ENCODE peak calls at places on chromosomes 4 and X, in four cellular contexts. Y, W, O and M are unnamed samples.

GRCh38 chr4:145843148-145843547 is 95.5 kb downstream of the ZNF827 start:
- DNase-seq in W (no peak), O (no peak), Y (no peak), M (no peak)

GRCh38 chr4:31041385-31041784 is 321.2 kb downstream of the PCDH7 start:
- DNase-seq in W (no peak), O (no peak), Y (no peak), M (no peak)

GRCh38 chr4:68410149-68410548 is 37.1 kb upstream of the TMPRSS11E start:
- DNase-seq in Y (no peak), O (no peak), W (no peak), M (no peak)

GRCh38 chr4:123743821-123744220 is 347.2 kb downstream of the SPRY1 start:
- DNase-seq in O (no peak), W (no peak), Y (no peak), M (peak; percentile 31)

GRCh38 chrX:125998432-125998831 is 167.7 kb downstream of the DCAF12L2 start:
- DNase-seq in O (peak; percentile 16), Y (peak; percentile 2), W (no peak), M (no peak)

GRCh38 chrX:123493857-123494256 is 239.0 kb downstream of the THOC2 start:
- DNase-seq in O (no peak), Y (no peak), W (no peak), M (no peak)

GRCh38 chr4:156892695-156893211 is 78.8 kb downstream of the PDGFC start:
- DNase-seq in O (peak; percentile 19), Y (no peak), W (no peak), M (no peak)

GRCh38 chrX:109818921-109819320 is 85.9 kb upstream of the ACSL4 start:
- DNase-seq in Y (no peak), O (no peak), W (no peak), M (no peak)

GRCh38 chr4:131063878-131064277 is 1967.9 kb downstream of the C4orf33 start:
- DNase-seq in O (no peak), Y (no peak), W (no peak), M (no peak)

GRCh38 chrX:4240541-4241194 is 527.2 kb upstream of the PRKX start:
- DNase-seq in O (no peak), Y (peak; percentile 3), W (no peak), M (no peak)

GRCh38 chr4:146095091-146095690 is 80.3 kb upstream of the LSM6 start:
- DNase-seq in O (peak; percentile 69), W (no peak), Y (peak; percentile 46), M (no peak)

GRCh38 chr4:170580651-170581050 is 490.9 kb upstream of the AADAT start:
- DNase-seq in Y (no peak), W (no peak), O (no peak), M (no peak)

GRCh38 chrX:20514358-20514757 is 247.6 kb upstream of the RPS6KA3 start:
- DNase-seq in Y (peak; percentile 60), W (no peak), O (no peak), M (no peak)

GRCh38 chrX:48496660-48497059 is 12.1 kb upstream of the PORCN start:
- DNase-seq in O (no peak), Y (no peak), W (no peak), M (peak; percentile 15)

GRCh38 chr4:62544428-62544827 is 1344.3 kb downstream of the ADGRL3 start:
- DNase-seq in O (no peak), W (no peak), Y (no peak), M (no peak)

DNA sequence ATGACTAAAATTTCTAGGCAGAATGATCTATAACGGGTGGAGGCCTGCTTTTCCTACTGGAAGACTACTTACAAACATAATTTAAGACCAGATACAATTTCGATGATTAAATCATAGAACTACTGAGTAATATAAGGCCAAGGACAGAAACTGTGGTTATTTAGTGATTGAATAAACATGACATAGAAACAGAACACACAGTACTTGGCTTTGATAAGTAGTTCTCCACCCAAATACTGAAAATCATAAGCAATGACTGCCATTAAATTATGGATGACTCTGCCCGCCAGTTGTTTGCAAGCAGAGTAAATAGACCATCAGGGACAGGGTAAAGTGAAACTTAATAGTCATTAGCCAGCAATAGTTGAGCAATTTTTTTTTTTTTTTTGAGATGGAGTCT is 17.2 kb upstream of the SMIM14 start:
- DNase-seq in O (no peak), W (no peak), Y (peak; percentile 11), M (peak; percentile 64)
- H3K27ac ChIP-seq in O (no peak overlapping the region), W (no peak overlapping the region), Y (no peak overlapping the region), M (peak overlapping the region; percentile 61)

DNA sequence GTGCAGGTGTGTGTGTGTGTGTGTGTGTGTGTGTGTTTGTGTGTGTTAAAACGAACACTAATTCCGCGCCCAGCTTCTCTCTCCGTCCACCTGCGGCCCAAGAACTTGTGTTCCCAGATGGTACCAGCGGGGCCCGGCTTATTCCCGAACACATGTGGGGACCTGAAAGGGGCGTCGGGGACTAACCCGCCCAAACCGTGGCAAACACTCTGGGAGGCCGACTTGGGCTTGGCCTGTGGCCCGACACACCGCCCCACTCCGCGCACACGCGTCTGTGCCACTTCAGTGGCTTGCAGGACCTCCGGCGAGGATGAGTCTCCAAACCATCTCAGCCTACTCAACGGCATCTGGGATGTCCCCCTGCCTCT is 870 bp upstream of the HHIP start:
- DNase-seq in W (no peak), O (no peak), Y (no peak), M (no peak)
- H3K4me3 ChIP-seq in W (no peak overlapping the region), O (peak overlapping the region; percentile 52), Y (peak overlapping the region; percentile 56), M (no peak overlapping the region)

DNA sequence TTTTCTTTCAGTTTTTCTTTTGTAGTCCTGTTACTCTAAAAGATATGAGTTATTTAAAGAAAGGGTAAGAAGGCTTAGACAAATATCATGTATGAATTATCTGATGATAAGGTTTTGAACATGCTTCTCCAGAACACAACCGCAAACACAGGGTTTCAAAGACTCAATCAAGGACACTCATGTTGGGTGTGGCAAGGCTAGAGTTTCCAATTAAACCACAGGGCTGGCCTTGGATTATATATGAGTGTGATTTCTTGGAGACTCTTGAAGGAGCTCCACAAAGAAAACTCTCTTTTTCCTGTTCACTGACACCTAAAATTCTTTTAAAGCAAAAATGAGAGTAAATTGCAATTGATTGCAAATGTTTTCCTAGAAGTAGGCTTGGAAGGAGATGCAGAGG is 110.1 kb upstream of the PDLIM3 start:
- DNase-seq in W (no peak), O (no peak), Y (no peak), M (no peak)
- H3K9me3 ChIP-seq in W (no peaks in the 10 kb centered on the region), O (no peaks in the 10 kb centered on the region), Y (no peaks in the 10 kb centered on the region), M (no peaks in the 10 kb centered on the region)

GRCh38 chr4:89247951-89248350 is 59.6 kb downstream of the GPRIN3 start:
- DNase-seq in Y (no peak), W (no peak), O (no peak), M (no peak)

GRCh38 chr4:89243741-89244252 is 63.8 kb downstream of the GPRIN3 start:
- DNase-seq in O (no peak), W (no peak), Y (no peak), M (no peak)

GRCh38 chr4:89248879-89249281 is 58.7 kb downstream of the GPRIN3 start:
- DNase-seq in W (no peak), Y (no peak), O (no peak), M (no peak)

GRCh38 chr4:89245459-89245858 is 62.1 kb downstream of the GPRIN3 start:
- DNase-seq in O (no peak), W (no peak), Y (no peak), M (no peak)

DNA sequence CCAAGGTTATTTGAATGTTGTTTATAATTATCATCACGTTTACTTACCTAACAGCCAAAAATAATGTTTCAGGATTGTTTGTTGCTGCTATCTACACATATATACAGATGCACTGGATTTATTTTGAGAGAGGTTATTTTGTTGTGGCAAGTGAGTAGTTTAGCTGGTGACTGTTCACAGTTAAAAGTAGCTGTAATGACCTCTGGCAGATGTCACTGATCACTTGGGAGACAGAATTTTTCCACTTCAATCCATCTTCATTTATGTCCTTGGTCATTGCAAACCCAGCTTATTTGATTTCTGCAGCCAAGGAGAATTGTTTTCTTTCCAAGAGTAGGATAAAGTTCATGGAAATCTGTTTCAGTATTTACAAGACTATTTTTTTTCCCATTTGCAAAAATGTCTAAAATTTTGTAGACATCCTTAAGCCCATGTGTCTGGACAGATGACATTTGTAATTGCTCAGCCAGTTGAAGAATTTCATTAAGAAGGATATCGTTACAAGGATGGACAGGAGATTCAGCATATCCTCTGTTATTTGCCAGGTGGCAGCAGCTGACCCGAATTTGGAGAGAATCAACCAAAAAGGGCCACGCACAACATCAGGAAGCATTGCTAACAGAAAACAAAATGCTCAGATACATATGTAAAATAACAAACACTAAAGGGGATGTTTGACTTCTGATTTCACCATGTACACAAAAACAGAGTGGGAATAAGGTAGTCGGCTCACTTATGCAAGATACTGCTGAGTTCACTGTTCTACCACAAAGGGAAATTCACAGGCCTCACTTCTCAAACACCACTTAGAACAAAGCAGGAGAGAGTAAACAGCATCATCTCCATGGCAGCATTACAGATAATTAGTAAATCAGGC is 64.5 kb downstream of the GPRIN3 start:
- DNase-seq in O (no peak), W (no peak), Y (no peak), M (no peak)
- H3K27ac ChIP-seq in O (peak overlapping the region; percentile 29), W (no peak overlapping the region), Y (no peak overlapping the region), M (no peak overlapping the region)

DNA sequence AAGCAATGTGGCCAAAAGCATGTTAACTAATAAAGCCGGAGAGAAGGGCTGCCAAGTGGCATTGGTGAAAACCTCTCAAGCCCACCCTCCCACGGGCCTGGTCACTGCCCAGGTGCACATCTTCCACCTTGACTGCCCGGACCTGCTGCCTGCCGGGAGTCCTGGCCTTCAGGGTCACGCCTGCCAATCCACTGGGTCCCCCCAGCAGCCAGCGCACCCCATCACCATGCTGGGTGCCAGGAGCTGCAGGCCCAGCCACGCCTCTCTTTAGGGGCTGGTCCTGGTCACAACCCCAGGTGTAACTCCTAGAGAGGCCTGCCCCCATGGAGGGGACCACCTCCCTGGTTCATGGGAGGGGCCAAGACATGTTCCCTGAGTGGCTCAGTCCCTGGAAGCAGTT is 66.4 kb downstream of the PSAPL1 start:
- DNase-seq in W (no peak), Y (no peak), O (no peak), M (no peak)
- H3K4me3 ChIP-seq in W (no peak overlapping the region), Y (no peak overlapping the region), O (no peak overlapping the region), M (no peak overlapping the region)

GRCh38 chrX:155923200-155923599 is 42.1 kb downstream of the VAMP7 start:
- DNase-seq in O (no peak), W (no peak), Y (no peak), M (no peak)
- H3K9me3 ChIP-seq in O (no peaks in the 10 kb centered on the region), W (no peaks in the 10 kb centered on the region), Y (no peaks in the 10 kb centered on the region), M (no peaks in the 10 kb centered on the region)

GRCh38 chr4:136748165-136748564 is 784.1 kb downstream of the PCDH18 start:
- DNase-seq in Y (no peak), W (no peak), O (no peak), M (no peak)

GRCh38 chr4:136740326-136740725 is 792.0 kb downstream of the PCDH18 start:
- DNase-seq in O (no peak), W (no peak), Y (no peak), M (no peak)

GRCh38 chr4:136742330-136742729 is 790.0 kb downstream of the PCDH18 start:
- DNase-seq in W (no peak), O (no peak), Y (peak; percentile 6), M (no peak)

GRCh38 chr4:136741468-136741867 is 790.8 kb downstream of the PCDH18 start:
- DNase-seq in O (no peak), W (no peak), Y (peak; percentile 5), M (no peak)

DNA sequence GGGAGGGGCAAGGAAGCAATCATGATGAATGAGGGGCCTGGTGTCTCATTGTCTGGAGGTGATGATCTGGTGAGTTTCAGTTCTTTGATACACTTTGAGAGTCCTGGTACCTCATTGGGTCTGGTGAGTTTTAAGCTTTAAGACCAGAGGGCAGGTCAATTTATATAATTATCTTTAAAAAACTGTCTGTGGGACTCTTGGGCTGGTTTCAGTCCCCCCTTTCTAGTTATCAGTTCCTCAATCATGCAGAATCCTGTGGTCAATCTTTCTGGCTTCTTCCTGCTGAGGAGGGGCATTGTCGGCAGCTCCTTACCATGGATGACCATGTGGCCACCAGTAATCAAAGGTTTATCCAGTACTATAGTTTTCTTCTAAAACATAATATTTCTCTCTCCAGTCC is 789.1 kb downstream of the PCDH18 start:
- DNase-seq in Y (no peak), O (no peak), W (no peak), M (no peak)
- H3K27ac ChIP-seq in Y (no peak overlapping the region), O (no peak overlapping the region), W (no peak overlapping the region), M (no peak overlapping the region)